ENCODE peak calls at places on chromosomes 7 and 10, in nine cellular contexts. E, Q, A, U, Y, O, B, S and Z are unnamed samples. For H3K4me1, the result is how much of the 10 kb centered on the place peaks cover.

GRCh38 chr10:34801066-34801738 is 13.9 kb downstream of the PARD3 start:
- DNase-seq in E (no peak), Q (no peak), A (no peak), U (no peak), Y (no peak), O (no peak), B (no peak), S (no peak), Z (no peak)

GRCh38 chr7:148930335-148930734 is 46.2 kb upstream of the EZH2 start:
- DNase-seq in E (no peak), Q (no peak), A (no peak), U (no peak), Y (no peak), O (no peak), B (no peak), S (no peak), Z (no peak)

GRCh38 chr7:112160771-112161150 is 45.4 kb downstream of the DOCK4 start:
- DNase-seq in E (no peak), Q (no peak), A (no peak), U (peak), Y (no peak), O (no peak), B (no peak), S (no peak), Z (no peak)

GRCh38 chr7:1014681-1015080 is 29.7 kb upstream of the GPR146 start:
- DNase-seq in E (no peak), Q (no peak), A (no peak), U (no peak), Y (no peak), O (no peak), B (no peak), S (no peak), Z (no peak)

GRCh38 chr7:116327751-116328150 is 117.4 kb downstream of the TES start:
- DNase-seq in E (peak), Q (peak), A (no peak), U (peak), Y (no peak), O (no peak), B (no peak), S (no peak), Z (peak)

GRCh38 chr10:23148214-23148613 is 43.9 kb upstream of the PTF1A start:
- DNase-seq in E (no peak), Q (no peak), A (no peak), U (no peak), Y (no peak), O (no peak), B (no peak), S (no peak), Z (no peak)

GRCh38 chr7:129010075-129010474 is 44.8 kb downstream of the TNPO3 start:
- DNase-seq in E (no peak), Q (no peak), A (no peak), U (no peak), Y (no peak), O (no peak), B (no peak), S (no peak), Z (no peak)

GRCh38 chr10:52631648-52632047 is 140.9 kb downstream of the MBL2 start:
- DNase-seq in E (no peak), Q (no peak), A (no peak), U (no peak), Y (no peak), O (no peak), B (no peak), S (no peak), Z (no peak)

GRCh38 chr7:33667261-33667660 is 238.1 kb upstream of the BMPER start:
- DNase-seq in E (peak), Q (peak), A (no peak), U (no peak), Y (no peak), O (no peak), B (no peak), S (no peak), Z (no peak)

GRCh38 chr10:44387853-44388251 is 3.0 kb upstream of the CXCL12 start:
- DNase-seq in E (no peak), Q (no peak), A (no peak), U (no peak), Y (no peak), O (no peak), B (no peak), S (no peak), Z (no peak)

GRCh38 chr7:99092064-99092720 is 51.7 kb downstream of the SMURF1 start:
- DNase-seq in E (no peak), Q (no peak), A (no peak), U (no peak), Y (no peak), O (no peak), B (no peak), S (no peak), Z (no peak)

GRCh38 chr10:43091846-43092245 is 15.0 kb downstream of the RET start:
- DNase-seq in E (no peak), Q (peak), A (no peak), U (no peak), Y (no peak), O (no peak), B (no peak), S (no peak), Z (no peak)

GRCh38 chr10:64394744-64395143 is 873.5 kb downstream of the REEP3 start:
- DNase-seq in E (peak), Q (peak), A (no peak), U (no peak), Y (no peak), O (no peak), B (no peak), S (no peak), Z (peak)

GRCh38 chr7:98215561-98216495 is 4.6 kb downstream of the BHLHA15 start:
- DNase-seq in E (no peak), Q (no peak), A (no peak), U (no peak), Y (no peak), O (peak), B (no peak), S (no peak), Z (no peak)

GRCh38 chr7:149459540-149460433 is 1.1 kb downstream of the ZNF777 start:
- DNase-seq in E (no peak), Q (peak), A (no peak), U (no peak), Y (no peak), O (no peak), B (no peak), S (no peak), Z (peak)

GRCh38 chr10:36048780-36049179 is 406.7 kb upstream of the FZD8 start:
- DNase-seq in E (no peak), Q (no peak), A (no peak), U (no peak), Y (no peak), O (no peak), B (no peak), S (no peak), Z (no peak)

GRCh38 chr10:110686941-110687340 is 42.8 kb downstream of the RBM20 start:
- DNase-seq in E (peak), Q (no peak), A (no peak), U (no peak), Y (no peak), O (no peak), B (no peak), S (no peak), Z (no peak)

GRCh38 chr10:1188556-1189135 is 132.5 kb downstream of the WDR37 start:
- DNase-seq in E (no peak), Q (no peak), A (no peak), U (no peak), Y (no peak), O (no peak), B (no peak), S (no peak), Z (no peak)

GRCh38 chr7:122397381-122397780 is 92.8 kb upstream of the FEZF1 start:
- DNase-seq in E (no peak), Q (no peak), A (no peak), U (no peak), Y (no peak), O (no peak), B (no peak), S (no peak), Z (peak)

GRCh38 chr10:113139695-113140094 is 189.6 kb downstream of the TCF7L2 start:
- DNase-seq in E (peak), Q (no peak), A (no peak), U (no peak), Y (no peak), O (no peak), B (no peak), S (no peak), Z (no peak)

GRCh38 chr10:7533657-7534479 is 123.0 kb upstream of the SFMBT2 start:
- DNase-seq in E (no peak), Q (no peak), A (no peak), U (no peak), Y (no peak), O (no peak), B (no peak), S (no peak), Z (no peak)

GRCh38 chr10:126235091-126235978 is 152.9 kb downstream of the ADAM12 start:
- DNase-seq in E (no peak), Q (peak), A (no peak), U (no peak), Y (no peak), O (no peak), B (no peak), S (no peak), Z (no peak)

GRCh38 chr10:74047304-74047703 is 49.4 kb downstream of the VCL start:
- DNase-seq in E (peak), Q (no peak), A (no peak), U (no peak), Y (no peak), O (no peak), B (no peak), S (no peak), Z (no peak)

GRCh38 chr10:22648547-22648961 is 65.8 kb downstream of the PIP4K2A start:
- DNase-seq in E (peak), Q (no peak), A (no peak), U (no peak), Y (no peak), O (no peak), B (no peak), S (no peak), Z (no peak)

DNA sequence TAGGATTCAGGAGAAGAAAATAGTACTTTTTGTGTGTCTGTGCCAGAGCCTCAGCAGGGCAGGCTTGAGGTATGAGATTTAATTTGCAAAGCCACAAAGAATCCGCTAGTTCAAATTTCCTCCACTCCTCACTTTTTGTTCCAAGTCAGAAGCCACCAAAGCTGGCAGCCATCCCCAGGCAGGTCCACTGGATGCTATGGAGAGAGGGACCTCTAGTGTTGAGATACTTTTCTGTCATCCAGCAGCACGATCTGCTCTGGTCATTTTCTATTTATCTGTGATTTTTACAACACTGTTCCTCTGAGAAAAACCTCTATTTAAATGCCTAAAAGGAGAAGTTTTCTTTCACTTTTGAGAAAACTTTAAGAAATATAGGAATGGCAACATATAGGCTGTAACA is 147.9 kb upstream of the FRMD4A start:
- DNase-seq in E (peak), Q (peak), A (no peak), U (peak), Y (peak), O (no peak), B (no peak), S (peak), Z (peak)
- TF ChIP-seq CTCF in E (peak), Q (peak), A (no peak), U (peak), Y (peak), O (no peak), B (peak), S (no peak), Z (peak)

DNA sequence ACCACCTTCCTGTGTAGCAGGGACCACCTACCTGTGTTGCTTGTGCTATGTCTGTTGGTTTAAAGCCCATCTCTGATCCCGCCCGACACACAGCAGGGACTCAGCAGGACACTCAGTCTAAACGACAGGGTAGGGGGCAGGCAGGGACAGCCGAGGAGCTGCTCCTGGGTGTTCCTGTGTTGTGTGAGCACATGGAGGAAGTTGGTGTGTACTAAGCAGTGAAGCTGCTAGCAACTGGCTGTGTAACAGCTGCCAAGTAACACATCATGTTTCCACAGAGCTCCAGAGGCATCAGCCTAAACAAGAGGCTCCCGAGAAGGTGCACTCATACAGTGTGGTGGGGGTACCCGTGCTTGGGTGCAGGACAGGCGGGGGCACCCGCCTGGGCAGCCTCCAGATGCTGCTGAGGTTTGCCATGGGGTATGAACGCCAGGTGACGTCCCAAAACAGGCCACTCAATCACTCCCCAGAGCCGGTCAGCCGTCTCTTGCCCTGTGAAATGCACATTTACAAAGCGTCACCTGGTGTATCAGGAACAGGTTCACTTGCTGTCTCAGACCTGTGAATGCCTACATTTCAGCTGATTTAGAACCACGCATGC is 59.6 kb downstream of the PTPRN2 start:
- DNase-seq in E (no peak), Q (no peak), A (no peak), U (no peak), Y (no peak), O (no peak), B (no peak), S (no peak), Z (no peak)
- H3K4me1 ChIP-seq in E (under half), Q (under half), A (under half), U (under half), Y (under half), O (under half), B (under half), S (under half), Z (under half)

GRCh38 chr10:101299211-101299610 is 54.8 kb upstream of the BTRC start:
- DNase-seq in E (no peak), Q (no peak), A (no peak), U (no peak), Y (no peak), O (no peak), B (no peak), S (no peak), Z (no peak)
- TF ChIP-seq CTCF in E (no peak), Q (no peak), A (no peak), U (no peak), Y (no peak), O (no peak), B (no peak), S (no peak), Z (no peak)

GRCh38 chr10:114541081-114541833 is 116.8 kb downstream of the ABLIM1 start:
- DNase-seq in E (peak), Q (peak), A (peak), U (no peak), Y (peak), O (peak), B (no peak), S (peak), Z (no peak)

GRCh38 chr10:114537791-114538543 is 120.1 kb downstream of the ABLIM1 start:
- DNase-seq in E (no peak), Q (no peak), A (no peak), U (no peak), Y (no peak), O (no peak), B (no peak), S (no peak), Z (no peak)

GRCh38 chr10:114539623-114540022 is 118.5 kb downstream of the ABLIM1 start:
- DNase-seq in E (no peak), Q (no peak), A (no peak), U (no peak), Y (no peak), O (no peak), B (no peak), S (no peak), Z (no peak)

GRCh38 chr10:114540191-114540590 is 117.9 kb downstream of the ABLIM1 start:
- DNase-seq in E (no peak), Q (no peak), A (no peak), U (no peak), Y (no peak), O (no peak), B (no peak), S (no peak), Z (no peak)

DNA sequence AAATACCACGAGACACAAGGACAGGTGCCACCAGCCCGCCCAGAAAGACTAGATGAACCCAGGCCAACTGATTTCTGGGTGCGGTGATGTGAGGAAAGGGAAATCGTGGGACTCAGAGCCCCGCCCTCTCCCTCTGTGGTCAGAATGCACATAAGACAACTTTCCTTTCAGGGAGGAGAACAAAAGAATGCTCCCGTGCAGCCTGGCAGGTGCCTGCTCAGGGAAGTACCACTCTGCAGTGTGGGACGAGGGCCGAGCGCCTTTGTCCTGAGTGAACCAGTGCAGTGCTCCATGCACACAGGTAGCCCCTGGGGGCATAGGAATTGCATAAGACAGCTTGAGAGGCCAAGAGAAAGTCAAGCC is 119.5 kb downstream of the ABLIM1 start:
- DNase-seq in E (no peak), Q (no peak), A (peak), U (no peak), Y (no peak), O (peak), B (no peak), S (no peak), Z (no peak)
- H3K4me1 ChIP-seq in E (under half), Q (under half), A (half or more), U (under half), Y (half or more), O (under half), B (under half), S (under half), Z (under half)

GRCh38 chr7:17619194-17619818 is 320.9 kb downstream of the AHR start:
- DNase-seq in E (no peak), Q (peak), A (no peak), U (no peak), Y (no peak), O (no peak), B (no peak), S (no peak), Z (no peak)

GRCh38 chr7:17617857-17618651 is 319.6 kb downstream of the AHR start:
- DNase-seq in E (no peak), Q (no peak), A (no peak), U (no peak), Y (no peak), O (no peak), B (no peak), S (no peak), Z (no peak)

GRCh38 chr7:17620588-17620987 is 319.7 kb downstream of the SNX13 start:
- DNase-seq in E (peak), Q (peak), A (no peak), U (no peak), Y (no peak), O (no peak), B (no peak), S (no peak), Z (no peak)

GRCh38 chr7:17618652-17618974 is 320.2 kb downstream of the AHR start:
- DNase-seq in E (no peak), Q (peak), A (no peak), U (no peak), Y (no peak), O (no peak), B (no peak), S (no peak), Z (no peak)

GRCh38 chr7:17617380-17617779 is 318.9 kb downstream of the AHR start:
- DNase-seq in E (no peak), Q (no peak), A (no peak), U (no peak), Y (no peak), O (no peak), B (no peak), S (no peak), Z (no peak)
- TF ChIP-seq CTCF in E (no peak), Q (no peak), A (no peak), U (no peak), Y (no peak), O (no peak), B (no peak), S (no peak), Z (no peak)

DNA sequence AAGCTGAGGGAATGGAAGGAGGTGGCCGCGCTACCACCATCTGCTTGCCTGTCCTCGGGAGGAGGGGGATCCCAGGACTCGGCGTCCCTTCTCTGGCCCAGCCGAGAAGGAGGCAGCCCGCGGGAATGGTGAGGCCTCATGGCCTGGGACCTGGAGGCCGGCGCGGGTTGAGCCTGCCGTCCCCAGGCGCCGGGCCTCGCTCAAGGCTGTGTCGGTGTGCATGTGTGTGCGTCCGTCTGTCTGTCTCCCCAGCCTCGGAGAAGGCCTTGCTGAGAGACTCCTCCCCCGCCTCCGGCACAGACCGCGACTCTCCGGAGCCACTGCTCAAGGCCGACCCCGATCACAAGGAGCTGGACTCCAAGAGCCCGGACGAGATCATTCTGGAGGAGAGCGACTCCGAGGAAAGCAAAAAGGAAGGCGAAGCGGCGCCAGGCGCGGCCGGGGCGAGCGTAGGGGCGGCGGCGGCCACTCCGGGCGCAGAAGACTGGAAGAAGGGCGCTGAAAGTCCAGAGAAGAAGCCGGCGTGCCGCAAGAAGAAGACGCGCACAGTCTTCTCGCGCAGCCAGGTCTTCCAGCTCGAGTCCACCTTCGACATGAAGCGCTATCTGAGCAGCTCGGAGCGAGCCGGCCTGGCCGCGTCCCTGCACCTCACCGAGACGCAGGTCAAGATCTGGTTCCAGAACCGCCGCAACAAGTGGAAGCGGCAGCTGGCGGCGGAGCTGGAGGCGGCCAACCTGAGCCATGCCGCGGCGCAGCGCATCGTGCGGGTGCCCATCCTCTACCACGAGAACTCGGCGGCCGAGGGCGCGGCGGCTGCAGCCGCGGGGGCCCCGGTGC is 1.3 kb downstream of the HMX3 start:
- DNase-seq in E (no peak), Q (no peak), A (no peak), U (peak), Y (no peak), O (no peak), B (no peak), S (no peak), Z (no peak)
- H3K4me1 ChIP-seq in E (under half), Q (under half), A (half or more), U (under half), Y (half or more), O (under half), B (half or more), S (under half), Z (under half)